ENCODE peak calls at places on chromosomes 12 and 14, in five cellular contexts. B is Kasumi-1, X is HT-29, G is right cardiac atrium, T is WTC11. C is an unnamed sample.

GRCh38 chr12:16346931-16347330 is 514 bp upstream of the MGST1 start:
- DNase-seq in G (no peak), X (no peak), B (no peak), T (no peak), C (peak; percentile 26)

GRCh38 chr12:104582739-104583138 is 126.0 kb downstream of the CHST11 start:
- DNase-seq in B (no peak), T (no peak), G (no peak), X (no peak), C (no peak)

GRCh38 chr14:76717508-76717907 is 43.8 kb upstream of the VASH1 start:
- DNase-seq in X (no peak), T (no peak), G (no peak), B (no peak), C (peak; percentile 14)

GRCh38 chr14:102074415-102074964 is 12.4 kb downstream of the HSP90AA1 start:
- DNase-seq in B (no peak), T (no peak), G (no peak), X (no peak), C (no peak)

GRCh38 chr12:132154341-132154761 is 10.1 kb downstream of the NOC4L start:
- DNase-seq in X (no peak), G (peak; percentile 13), B (no peak), T (no peak), C (no peak)

GRCh38 chr12:24821691-24822090 is 127.2 kb downstream of the BCAT1 start:
- DNase-seq in B (no peak), G (no peak), T (no peak), X (no peak), C (no peak)

GRCh38 chr14:106069786-106070185 is 543.4 kb downstream of the TMEM121 start:
- DNase-seq in X (no peak), B (no peak), G (no peak), T (no peak), C (no peak)

GRCh38 chr14:75523771-75524171 is 1.5 kb downstream of the BATF start:
- DNase-seq in X (no peak), T (no peak), G (no peak), B (peak; percentile 13), C (peak; percentile 26)

GRCh38 chr12:96177013-96177412 is 17.2 kb upstream of the ELK3 start:
- DNase-seq in G (peak; percentile 21), X (no peak), B (peak; percentile 55), T (no peak), C (peak; percentile 87)

GRCh38 chr12:131803995-131804521 is 24.1 kb upstream of the MMP17 start:
- DNase-seq in T (no peak), G (no peak), X (no peak), B (no peak), C (no peak)

GRCh38 chr14:36773136-36773540 is 111.5 kb downstream of the PAX9 start:
- DNase-seq in B (peak; percentile 21), T (no peak), G (no peak), X (peak; percentile 29), C (peak; percentile 26)

GRCh38 chr14:60396718-60397343 is 89.0 kb downstream of the C14orf39 start:
- DNase-seq in X (no peak), B (no peak), G (no peak), T (no peak), C (no peak)

GRCh38 chr14:67934087-67934486 is 114.5 kb downstream of the RAD51B start:
- DNase-seq in T (peak; percentile 28), G (no peak), B (peak; percentile 81), X (peak; percentile 79), C (peak; percentile 66)

GRCh38 chr14:67359319-67359774 is 257 bp downstream of the ATP6V1D start:
- DNase-seq in G (peak; percentile 46), T (peak; percentile 30), B (no peak), X (no peak), C (no peak)

GRCh38 chr14:24426912-24427536 is 2.4 kb downstream of the CBLN3 start:
- DNase-seq in X (peak; percentile 54), B (no peak), T (peak; percentile 70), G (no peak), C (no peak)